ENCODE peak calls at places on chromosome 10, in four cellular contexts. L is stomach, U is H7, W is astrocyte of the cerebellum. J is an unnamed sample.

GRCh38 chr10:110817614-110818013 is 54.1 kb upstream of the PDCD4 start:
- DNase-seq in L (no peak), U (no peak), W (no peak), J (no peak)

GRCh38 chr10:127309609-127310008 is 113.2 kb upstream of the INSYN2A start:
- DNase-seq in L (no peak), W (no peak), U (no peak), J (no peak)

GRCh38 chr10:10777279-10777678 is 240.4 kb upstream of the CELF2 start:
- DNase-seq in U (no peak), L (no peak), W (no peak), J (no peak)

GRCh38 chr10:79246606-79247275 is 100.5 kb upstream of the PPIF start:
- DNase-seq in U (no peak), W (no peak), L (no peak), J (no peak)

GRCh38 chr10:113666682-113667252 is 2.9 kb upstream of the NRAP start:
- DNase-seq in W (no peak), L (no peak), U (no peak), J (no peak)

GRCh38 chr10:59648711-59649201 is 60.9 kb downstream of the SLC16A9 start:
- DNase-seq in W (peak; percentile 55), L (no peak), U (no peak), J (no peak)

GRCh38 chr10:110568055-110568735 is 700 bp downstream of the SMC3 start:
- DNase-seq in U (peak; percentile 77), L (peak; percentile 46), W (no peak), J (no peak)

GRCh38 chr10:122258136-122259074 is 12.7 kb upstream of the BTBD16 start:
- DNase-seq in L (no peak), W (no peak), U (peak; percentile 74), J (no peak)

GRCh38 chr10:44925224-44925623 is 14.1 kb downstream of the TMEM72 start:
- DNase-seq in L (no peak), W (no peak), U (peak; percentile 88), J (no peak)

GRCh38 chr10:33187427-33187999 is 147.0 kb downstream of the NRP1 start:
- DNase-seq in U (no peak), L (no peak), W (no peak), J (no peak)

GRCh38 chr10:110629680-110630191 is 14.4 kb upstream of the RBM20 start:
- DNase-seq in L (no peak), W (peak; percentile 67), U (no peak), J (peak; percentile 58)

GRCh38 chr10:72048450-72049124 is 39.8 kb downstream of the SPOCK2 start:
- DNase-seq in L (peak; percentile 94), U (peak; percentile 92), W (peak; percentile 89), J (peak; percentile 62)

GRCh38 chr10:78605800-78606350 is 462.9 kb upstream of the ZMIZ1 start:
- DNase-seq in W (no peak), L (no peak), U (no peak), J (no peak)

GRCh38 chr10:121531076-121531829 is 67.0 kb downstream of the FGFR2 start:
- DNase-seq in U (no peak), L (no peak), W (no peak), J (no peak)

GRCh38 chr10:62098278-62099121 is 170.1 kb downstream of the RTKN2 start:
- DNase-seq in L (no peak), U (no peak), W (no peak), J (no peak)

GRCh38 chr10:63666836-63667383 is 145.7 kb downstream of the REEP3 start:
- DNase-seq in L (no peak), U (no peak), W (peak; percentile 100), J (peak; percentile 96)

GRCh38 chr10:95688648-95689047 is 5.1 kb downstream of the TCTN3 start:
- DNase-seq in L (no peak), U (no peak), W (no peak), J (no peak)

GRCh38 chr10:72834183-72834825 is 59.2 kb upstream of the OIT3 start:
- DNase-seq in L (peak; percentile 43), U (peak; percentile 32), W (peak; percentile 67), J (no peak)

GRCh38 chr10:50419756-50420155 is 168.4 kb upstream of the ASAH2 start:
- DNase-seq in L (no peak), W (no peak), U (no peak), J (no peak)
- H3K4me3 ChIP-seq in L (no peak overlapping the region), W (no peak overlapping the region), U (no peak overlapping the region), J (no peak overlapping the region)

GRCh38 chr10:24119919-24120318 is 89.0 kb upstream of the KIAA1217 start:
- DNase-seq in U (no peak), W (no peak), L (no peak), J (no peak)
- H3K4me3 ChIP-seq in U (no peak overlapping the region), W (no peak overlapping the region), L (no peak overlapping the region), J (no peak overlapping the region)

GRCh38 chr10:102335184-102335583 is 60.3 kb upstream of the NFKB2 start:
- DNase-seq in W (no peak), U (no peak), L (peak; percentile 33), J (no peak)
- H3K4me3 ChIP-seq in W (no peak overlapping the region), U (no peak overlapping the region), L (no peak overlapping the region), J (no peak overlapping the region)

GRCh38 chr10:88946965-88947590 is 5.5 kb downstream of the ACTA2 start:
- DNase-seq in W (no peak), L (no peak), U (no peak), J (no peak)

GRCh38 chr10:88949051-88949450 is 3.5 kb downstream of the ACTA2 start:
- DNase-seq in U (no peak), W (no peak), L (no peak), J (no peak)

GRCh38 chr10:88953662-88954061 is 1.1 kb upstream of the ACTA2 start:
- DNase-seq in U (no peak), W (no peak), L (no peak), J (no peak)

GRCh38 chr10:88952647-88953111 is at the start of gene ACTA2:
- DNase-seq in L (peak; percentile 39), U (no peak), W (peak; percentile 38), J (no peak)

DNA sequence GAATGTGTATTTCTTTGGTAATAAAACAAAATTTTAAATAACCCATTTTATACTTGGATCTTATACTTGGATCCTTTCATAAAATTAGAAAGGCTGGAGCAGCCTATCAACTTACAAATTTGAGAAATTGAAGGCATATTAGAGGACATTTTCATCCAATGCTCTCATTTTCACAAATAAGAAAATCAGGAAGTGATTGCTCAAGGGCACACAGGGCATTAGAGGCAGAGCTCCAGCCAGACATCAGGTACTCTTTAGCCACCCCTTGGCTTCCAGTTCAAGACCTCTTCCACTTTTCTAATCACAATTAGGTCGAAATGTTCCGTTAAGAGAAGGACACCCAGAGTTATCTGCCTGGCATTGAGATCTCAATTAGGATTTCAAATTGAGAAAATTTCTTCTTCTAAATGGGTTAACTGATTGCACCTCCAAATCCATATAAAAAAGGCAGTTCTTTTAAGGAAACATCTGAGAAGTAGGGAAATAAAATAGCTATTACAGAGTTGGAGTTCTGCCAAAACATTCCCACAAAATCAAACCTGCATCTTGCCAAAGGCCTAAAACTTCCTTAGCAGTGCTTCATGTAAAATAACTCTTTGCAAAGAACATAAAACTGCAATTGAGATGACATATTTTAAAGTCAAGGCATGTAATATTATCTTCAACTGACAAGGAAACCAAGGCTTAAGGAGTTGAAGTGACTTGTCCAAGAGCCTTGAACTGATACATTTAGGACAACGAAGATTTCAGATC is 2.5 kb downstream of the ACTA2 start:
- DNase-seq in U (no peak), L (no peak), W (no peak), J (no peak)
- H3K4me3 ChIP-seq in U (no peak overlapping the region), L (peak overlapping the region; percentile 48), W (peak overlapping the region; percentile 31), J (no peak overlapping the region)

GRCh38 chr10:43749940-43750552 is 101.4 kb upstream of the ZNF32 start:
- DNase-seq in W (no peak), L (no peak), U (no peak), J (no peak)
- H3K4me3 ChIP-seq in W (no peak overlapping the region), L (no peak overlapping the region), U (no peak overlapping the region), J (no peak overlapping the region)

GRCh38 chr10:73909716-73910115 is 1.2 kb upstream of the PLAU start:
- DNase-seq in L (no peak), W (no peak), U (no peak), J (no peak)

GRCh38 chr10:73907841-73908517 is 3.0 kb upstream of the PLAU start:
- DNase-seq in U (no peak), L (no peak), W (no peak), J (peak; percentile 80)

GRCh38 chr10:73905256-73906018 is 5.5 kb upstream of the PLAU start:
- DNase-seq in W (no peak), U (no peak), L (no peak), J (no peak)

GRCh38 chr10:73908853-73909611 is 1.9 kb upstream of the PLAU start:
- DNase-seq in U (no peak), L (no peak), W (peak; percentile 89), J (peak; percentile 74)

GRCh38 chr10:73906524-73907447 is 4.1 kb upstream of the PLAU start:
- DNase-seq in L (no peak), U (peak; percentile 79), W (peak; percentile 98), J (peak; percentile 98)
- H3K4me3 ChIP-seq in L (no peak overlapping the region), U (no peak overlapping the region), W (no peak overlapping the region), J (peak overlapping the region; percentile 12)

DNA sequence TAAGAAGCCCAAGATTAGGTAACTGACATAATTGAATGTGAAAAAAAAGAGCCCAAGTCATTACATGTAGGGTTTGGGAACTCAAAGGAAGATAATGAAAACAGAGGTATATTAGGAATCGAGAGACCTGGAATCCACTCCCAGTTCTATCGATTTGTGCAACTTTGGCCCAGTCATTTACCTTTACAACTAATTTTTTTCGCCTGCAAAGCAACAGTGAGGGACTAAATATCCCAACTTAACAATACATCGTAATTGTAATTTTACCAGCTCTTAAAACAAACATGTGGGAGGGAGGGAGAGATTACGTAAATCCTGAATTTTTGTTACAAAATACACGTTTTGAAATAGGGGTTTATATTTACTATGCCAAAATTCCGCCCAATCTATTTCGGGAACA is 1.4 kb downstream of the MINDY3 start:
- DNase-seq in U (no peak), L (no peak), W (no peak), J (no peak)
- H3K4me3 ChIP-seq in U (no peak overlapping the region), L (peak overlapping the region; percentile 77), W (peak overlapping the region; percentile 91), J (peak overlapping the region; percentile 83)

GRCh38 chr10:36766921-36767320 is 358.5 kb upstream of the ANKRD30A start:
- DNase-seq in W (no peak), U (no peak), L (no peak), J (no peak)

GRCh38 chr10:36771725-36772124 is 353.7 kb upstream of the ANKRD30A start:
- DNase-seq in L (no peak), W (no peak), U (no peak), J (no peak)

GRCh38 chr10:36764823-36765222 is 360.6 kb upstream of the ANKRD30A start:
- DNase-seq in U (no peak), W (no peak), L (no peak), J (no peak)

DNA sequence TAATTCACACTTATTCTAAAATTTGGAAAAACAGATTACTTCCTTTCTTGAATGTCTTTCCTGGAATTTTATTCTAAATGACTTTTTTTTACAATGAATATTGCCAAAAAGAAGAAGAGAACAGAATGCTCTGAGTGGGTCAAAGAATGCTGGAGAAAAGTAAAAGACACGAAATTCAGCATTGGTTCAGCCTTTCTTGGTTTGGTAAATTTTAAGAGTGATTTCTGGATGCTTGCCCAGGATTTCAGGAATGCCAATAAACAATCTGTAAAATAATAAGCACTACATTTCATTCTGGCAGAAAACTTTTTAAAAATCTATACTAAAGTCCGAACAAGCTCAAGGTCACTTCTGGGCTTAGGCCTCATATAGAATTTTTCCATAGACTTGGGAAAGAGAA is 359.6 kb upstream of the ANKRD30A start:
- DNase-seq in L (no peak), U (no peak), W (peak; percentile 18), J (peak; percentile 30)
- H3K4me3 ChIP-seq in L (no peak overlapping the region), U (no peak overlapping the region), W (no peak overlapping the region), J (no peak overlapping the region)

J was measured in skeletal muscle cell.